ENCODE peak calls at places on chromosomes 12 and 14, in eight cellular contexts. I, H, R, N, G, S, Z and C are unnamed samples.

GRCh38 chr12:94079965-94080683 is 68.3 kb upstream of the PLXNC1 start:
- DNase-seq in N (no peak), G (no peak), I (no peak), S (no peak), H (no peak), R (no peak), Z (no peak), C (no peak)

GRCh38 chr12:110104188-110104969 is 19.8 kb upstream of the IFT81 start:
- DNase-seq in I (peak; percentile 35), Z (no peak), R (no peak), N (no peak), G (no peak), H (no peak), S (no peak), C (no peak)

GRCh38 chr12:107287436-107288413 is 194.4 kb upstream of the CRY1 start:
- DNase-seq in I (peak; percentile 23), H (no peak), R (no peak), G (peak; percentile 1), N (no peak), S (peak; percentile 69), Z (no peak), C (no peak)

GRCh38 chr12:113194971-113195391 is 9.5 kb downstream of the RITA1 start:
- DNase-seq in G (no peak), H (no peak), N (no peak), I (peak; percentile 73), S (no peak), R (no peak), Z (no peak), C (no peak)

GRCh38 chr12:65672441-65672840 is 151.8 kb upstream of the HMGA2 start:
- DNase-seq in S (peak; percentile 32), N (no peak), G (no peak), H (no peak), R (no peak), I (no peak), Z (no peak), C (no peak)

GRCh38 chr12:10982244-10982643 is 4.5 kb downstream of the TAS2R50 start:
- DNase-seq in Z (no peak), N (no peak), I (no peak), S (no peak), R (no peak), G (no peak), H (no peak), C (no peak)

GRCh38 chr12:101051901-101052550 is 158.0 kb downstream of the SLC5A8 start:
- DNase-seq in G (no peak), Z (peak; percentile 59), S (peak; percentile 63), H (no peak), N (no peak), I (peak; percentile 81), R (peak; percentile 82), C (no peak)

GRCh38 chr12:20367731-20368652 is at the start of gene PDE3A:
- DNase-seq in Z (peak; percentile 76), N (no peak), G (no peak), R (peak; percentile 79), I (peak; percentile 73), S (peak; percentile 32), H (peak; percentile 72), C (no peak)

GRCh38 chr12:106429043-106429552 is 71.5 kb downstream of the POLR3B start:
- DNase-seq in H (no peak), R (no peak), N (no peak), Z (no peak), S (no peak), G (no peak), I (no peak), C (no peak)

GRCh38 chr12:1325666-1326065 is 268.7 kb downstream of the FBXL14 start:
- DNase-seq in R (no peak), Z (no peak), I (no peak), G (peak; percentile 12), H (no peak), S (no peak), N (no peak), C (no peak)

GRCh38 chr12:116222358-116222757 is 55.1 kb downstream of the MED13L start:
- DNase-seq in G (no peak), N (no peak), H (no peak), Z (peak; percentile 42), R (peak; percentile 77), S (peak; percentile 93), I (peak; percentile 94), C (peak; percentile 66)

GRCh38 chr14:64234877-64235651 is 59.1 kb downstream of the ESR2 start:
- DNase-seq in H (no peak), I (peak; percentile 14), Z (peak; percentile 37), G (peak; percentile 51), R (no peak), N (no peak), S (peak; percentile 67), C (peak; percentile 23)

GRCh38 chr12:63348544-63348943 is 197.5 kb upstream of the AVPR1A start:
- DNase-seq in H (no peak), I (no peak), R (no peak), N (no peak), Z (no peak), G (no peak), S (no peak), C (no peak)

GRCh38 chr14:100541621-100542560 is 45.3 kb downstream of the BEGAIN start:
- DNase-seq in I (no peak), H (no peak), R (no peak), G (no peak), Z (no peak), S (no peak), N (no peak), C (no peak)

GRCh38 chr12:52952082-52952801 is 3.3 kb downstream of the KRT18 start:
- DNase-seq in I (no peak), H (peak; percentile 33), G (no peak), Z (peak; percentile 70), N (no peak), R (peak; percentile 64), S (peak; percentile 40), C (no peak)

GRCh38 chr12:82425241-82425640 is 66.9 kb downstream of the METTL25 start:
- DNase-seq in R (no peak), N (no peak), S (no peak), I (peak; percentile 73), H (no peak), Z (no peak), G (no peak), C (no peak)

GRCh38 chr12:45468751-45469615 is 253.1 kb downstream of the ANO6 start:
- DNase-seq in I (no peak), R (no peak), H (no peak), S (no peak), N (no peak), Z (no peak), G (no peak), C (no peak)

GRCh38 chr12:45469902-45470301 is 254.0 kb downstream of the ANO6 start:
- DNase-seq in N (no peak), H (no peak), Z (no peak), R (no peak), I (no peak), S (no peak), G (no peak), C (no peak)

GRCh38 chr12:45458854-45459807 is 243.2 kb downstream of the ANO6 start:
- DNase-seq in R (no peak), G (no peak), H (no peak), I (peak; percentile 13), Z (no peak), N (no peak), S (peak; percentile 6), C (no peak)

GRCh38 chr12:45462506-45462905 is 246.6 kb downstream of the ANO6 start:
- DNase-seq in R (no peak), H (no peak), I (no peak), S (no peak), N (no peak), G (no peak), Z (no peak), C (no peak)

GRCh38 chr12:45464699-45465098 is 248.8 kb downstream of the ANO6 start:
- DNase-seq in I (no peak), G (no peak), Z (no peak), H (no peak), N (no peak), S (peak; percentile 9), R (peak; percentile 17), C (no peak)
- TF ChIP-seq CTCF in I (no peak), G (no peak), Z (no peak), H (no peak), N (no peak), S (no peak), R (no peak), C (peak; percentile 10)

GRCh38 chr14:35403397-35404245 is 928 bp downstream of the NFKBIA start:
- DNase-seq in I (peak; percentile 92), N (peak; percentile 92), R (peak; percentile 93), S (peak; percentile 95), G (peak; percentile 97), H (peak; percentile 99), Z (peak; percentile 98), C (peak; percentile 64)
- TF ChIP-seq CTCF in I (no peak), N (no peak), R (no peak), S (no peak), G (no peak), H (no peak), Z (no peak), C (no peak)

GRCh38 chr14:72292689-72293024 is 360.4 kb downstream of the RGS6 start:
- DNase-seq in R (no peak), H (no peak), Z (no peak), I (no peak), S (no peak), N (no peak), G (no peak), C (no peak)
- TF ChIP-seq CTCF in R (no peak), H (no peak), Z (no peak), I (no peak), S (no peak), N (no peak), G (no peak), C (no peak)

GRCh38 chr12:13049816-13050215 is 5.6 kb downstream of the FAM234B start:
- DNase-seq in N (no peak), Z (no peak), R (no peak), S (no peak), H (no peak), I (peak; percentile 65), G (no peak), C (no peak)

GRCh38 chr12:13044002-13044858 is at the start of gene FAM234B:
- DNase-seq in Z (peak; percentile 79), I (peak; percentile 62), R (peak; percentile 74), G (peak; percentile 66), S (peak; percentile 87), H (peak; percentile 88), N (peak; percentile 87), C (no peak)

GRCh38 chr12:13044859-13045384 is 741 bp downstream of the FAM234B start:
- DNase-seq in R (peak; percentile 33), H (no peak), G (no peak), Z (no peak), I (no peak), N (peak; percentile 14), S (peak; percentile 19), C (no peak)

GRCh38 chr12:13045816-13046215 is 1.6 kb downstream of the FAM234B start:
- DNase-seq in N (no peak), S (no peak), I (no peak), H (no peak), Z (no peak), R (no peak), G (no peak), C (no peak)

DNA sequence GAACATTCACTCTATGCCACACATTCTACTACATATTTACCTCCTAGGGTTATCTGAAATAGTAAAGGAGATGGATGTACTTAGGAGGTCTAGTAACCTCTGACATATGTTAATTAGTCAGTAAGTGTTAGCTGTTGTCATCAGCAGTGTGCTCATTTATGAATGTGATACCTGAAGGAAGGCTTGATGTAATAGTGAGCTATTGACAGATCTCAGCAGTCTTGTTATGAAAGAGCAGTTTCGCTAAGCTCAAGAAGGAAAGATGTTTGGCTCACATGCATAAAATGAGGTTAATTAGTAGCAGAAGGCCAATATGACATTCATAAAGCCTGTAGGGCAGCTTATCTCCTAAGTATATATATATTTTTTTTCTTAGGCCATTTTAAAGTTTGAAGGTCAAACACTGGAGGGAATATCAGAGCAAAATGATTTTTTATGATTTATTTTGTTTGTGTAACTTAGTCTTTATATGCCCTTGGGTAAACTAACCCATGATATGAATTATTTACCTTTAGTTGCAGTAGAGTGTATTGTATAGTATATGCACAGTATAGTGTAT is 2.8 kb downstream of the FAM234B start:
- DNase-seq in G (peak; percentile 8), I (no peak), S (no peak), N (peak; percentile 20), H (no peak), Z (no peak), R (no peak), C (no peak)
- TF ChIP-seq CTCF in G (no peak), I (no peak), S (no peak), N (no peak), H (no peak), Z (no peak), R (no peak), C (no peak)